ENCODE peak calls at places on chromosomes 6 and 20, in eight cellular contexts. U, Y, C, Q, G, Z, E and F are unnamed samples. For H3K9me3 and H3K27me3, the result is how much of the 10 kb centered on the place peaks cover.

GRCh38 chr6:27468334-27468733 is 4.6 kb downstream of the ZNF184 start:
- DNase-seq in U (no peak), Y (no peak), C (no peak), Q (peak), G (no peak), Z (no peak), E (no peak), F (no peak)

GRCh38 chr6:158870418-158870957 is 51.3 kb upstream of the EZR start:
- DNase-seq in U (no peak), Y (no peak), C (no peak), Q (no peak), G (no peak), Z (no peak), E (no peak), F (peak)

GRCh38 chr20:19301843-19302242 is 89.4 kb downstream of the SLC24A3 start:
- DNase-seq in U (no peak), Y (no peak), C (no peak), Q (no peak), G (no peak), Z (no peak), E (peak), F (no peak)

GRCh38 chr20:52160805-52161204 is 30.8 kb downstream of the ZFP64 start:
- DNase-seq in U (no peak), Y (no peak), C (no peak), Q (no peak), G (no peak), Z (no peak), E (no peak), F (no peak)

GRCh38 chr6:25606151-25606550 is 45.9 kb upstream of the SCGN start:
- DNase-seq in U (no peak), Y (no peak), C (no peak), Q (no peak), G (no peak), Z (no peak), E (no peak), F (no peak)

GRCh38 chr6:112877134-112878100 is 530.3 kb downstream of the RFPL4B start:
- DNase-seq in U (no peak), Y (no peak), C (no peak), Q (peak), G (no peak), Z (no peak), E (no peak), F (no peak)

GRCh38 chr20:41098703-41099250 is 38.6 kb upstream of the PLCG1 start:
- DNase-seq in U (no peak), Y (no peak), C (no peak), Q (peak), G (no peak), Z (no peak), E (no peak), F (no peak)

GRCh38 chr6:2245954-2246863 is 804 bp upstream of the GMDS start:
- DNase-seq in U (peak), Y (peak), C (peak), Q (peak), G (peak), Z (peak), E (peak), F (peak)

GRCh38 chr6:52162940-52163908 is 23.0 kb upstream of the IL17A start:
- DNase-seq in U (peak), Y (peak), C (no peak), Q (peak), G (no peak), Z (no peak), E (no peak), F (no peak)

GRCh38 chr20:25507385-25508082 is 77.8 kb downstream of the NINL start:
- DNase-seq in U (no peak), Y (no peak), C (no peak), Q (no peak), G (no peak), Z (no peak), E (no peak), F (no peak)
- H3K4me3 ChIP-seq in U (no peak), Y (no peak), C (no peak), Q (no peak), G (no peak), Z (no peak), E (no peak), F (no peak)

DNA sequence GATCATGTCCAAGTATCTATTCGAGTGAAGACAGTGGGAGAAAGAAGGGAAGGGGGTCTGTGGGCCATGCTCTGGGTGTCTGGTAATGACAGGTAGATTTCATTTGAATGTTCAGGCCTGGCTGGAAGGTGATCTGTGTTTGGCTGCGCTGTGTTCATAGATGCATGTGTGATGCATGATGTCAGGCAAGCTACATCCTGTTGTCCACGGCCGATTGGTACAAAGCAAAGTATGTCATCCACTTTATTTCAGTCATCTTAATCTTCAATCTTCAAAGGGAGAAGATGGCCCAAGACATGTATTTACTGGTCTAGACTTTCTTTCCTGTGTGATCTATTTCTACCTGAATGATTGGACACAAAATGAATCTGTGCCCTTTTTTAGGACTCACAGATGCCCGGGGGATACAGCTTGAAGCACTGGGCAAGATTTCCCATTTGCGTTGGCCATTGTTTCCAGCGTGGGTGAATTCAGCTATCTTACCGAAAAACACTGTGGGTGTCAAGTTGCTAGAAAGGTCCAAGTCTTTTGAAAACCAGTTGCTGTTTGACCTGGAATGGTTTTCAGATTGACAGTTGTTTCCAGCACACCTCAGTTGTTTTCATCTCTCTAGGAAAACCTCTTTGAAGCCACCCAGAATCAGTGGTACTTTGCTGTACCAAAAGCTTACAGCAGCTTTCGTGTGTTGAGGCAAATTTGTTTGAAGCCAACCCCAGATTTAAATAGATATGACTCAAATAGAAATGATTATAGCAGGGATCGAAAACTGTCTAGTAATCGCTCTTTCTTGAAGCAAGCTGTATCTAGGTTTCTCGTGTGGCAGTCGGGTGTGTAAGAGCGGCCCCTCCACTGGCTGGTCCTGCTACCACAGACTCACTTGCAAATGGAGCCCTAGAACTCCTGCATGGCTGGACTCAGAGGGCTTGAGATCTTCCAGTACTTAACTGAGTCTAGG is 27.2 kb downstream of the DUSP22 start:
- DNase-seq in U (no peak), Y (no peak), C (no peak), Q (no peak), G (no peak), Z (no peak), E (no peak), F (no peak)
- H3K9me3 ChIP-seq in U (under half), Y (under half), C (under half), Q (under half), G (under half), Z (under half), E (under half), F (under half)

DNA sequence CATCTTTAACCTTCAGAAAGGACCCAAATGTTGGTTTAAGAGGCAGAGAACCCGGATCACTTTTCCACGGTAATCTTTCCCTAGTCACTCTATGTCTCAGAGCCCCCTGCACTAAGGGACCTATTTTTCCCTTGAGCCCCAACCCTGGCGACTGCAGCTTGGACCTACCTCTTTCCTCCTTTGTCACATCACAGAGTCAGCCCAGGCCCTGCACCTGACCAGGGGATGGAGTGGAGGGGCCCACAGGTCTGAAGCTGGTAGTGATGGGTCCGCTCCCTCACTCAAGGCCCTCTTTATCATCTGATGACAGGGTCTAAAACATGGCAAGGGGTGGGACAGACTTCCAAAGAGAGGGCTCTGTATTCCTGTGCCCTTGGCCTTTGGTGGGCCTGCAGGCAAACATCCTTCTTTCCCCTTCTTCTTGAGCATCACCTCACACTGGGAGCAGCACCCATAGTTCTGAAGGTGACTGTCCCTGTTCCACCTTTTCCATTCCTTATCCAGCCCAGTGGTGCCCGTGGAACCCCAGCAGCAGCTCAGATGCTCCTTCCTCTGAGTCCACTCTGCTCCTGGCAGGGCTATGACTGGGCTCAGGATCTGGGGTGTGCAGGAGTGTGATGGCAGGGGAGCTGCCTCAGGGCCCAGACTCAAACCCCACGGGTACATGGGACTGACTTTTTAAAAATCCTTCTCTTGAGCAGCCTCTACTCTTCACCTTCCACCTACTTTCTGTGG is 6.3 kb downstream of the RAET1L start:
- DNase-seq in U (no peak), Y (no peak), C (no peak), Q (no peak), G (no peak), Z (no peak), E (no peak), F (no peak)
- H3K27me3 ChIP-seq in U (under half), Y (under half), C (under half), Q (under half), G (half or more), Z (under half), E (under half), F (under half)

DNA sequence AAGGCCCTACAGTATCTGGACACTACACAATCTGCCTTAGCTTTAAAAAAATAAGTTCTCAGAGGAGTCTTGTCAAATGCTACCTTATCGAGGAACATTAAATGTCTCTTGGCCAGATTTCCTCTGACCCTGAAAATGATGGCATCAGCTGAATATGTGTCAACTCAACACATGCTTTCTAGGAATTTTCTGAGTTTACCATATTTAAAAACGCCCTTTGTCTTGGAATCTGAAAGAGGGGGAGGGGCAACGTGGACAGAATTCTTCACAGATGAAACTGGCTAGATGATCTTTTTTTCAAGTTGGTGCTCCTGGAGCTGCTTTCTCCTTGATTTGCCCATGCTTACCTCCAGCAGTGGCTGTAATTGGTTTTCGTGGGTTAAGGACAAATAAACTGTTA is 5.1 kb downstream of the SOX4 start:
- DNase-seq in U (no peak), Y (no peak), C (no peak), Q (peak), G (no peak), Z (no peak), E (no peak), F (no peak)
- H3K4me3 ChIP-seq in U (no peak), Y (peak), C (peak), Q (no peak), G (peak), Z (no peak), E (no peak), F (no peak)

GRCh38 chr6:654136-654535 is 2.8 kb downstream of the HUS1B start:
- DNase-seq in U (no peak), Y (no peak), C (no peak), Q (no peak), G (no peak), Z (no peak), E (no peak), F (no peak)
- H3K9me3 ChIP-seq in U (under half), Y (under half), C (under half), Q (under half), G (under half), Z (under half), E (under half), F (under half)

GRCh38 chr6:7541175-7542064 is at the start of gene DSP:
- DNase-seq in U (peak), Y (no peak), C (no peak), Q (no peak), G (peak), Z (peak), E (peak), F (no peak)

GRCh38 chr6:7542065-7542877 is 800 bp downstream of the DSP start:
- DNase-seq in U (no peak), Y (no peak), C (no peak), Q (no peak), G (peak), Z (peak), E (no peak), F (no peak)

GRCh38 chr6:7544597-7544996 is 3.1 kb downstream of the DSP start:
- DNase-seq in U (no peak), Y (no peak), C (no peak), Q (no peak), G (no peak), Z (no peak), E (no peak), F (no peak)

GRCh38 chr6:7543761-7544424 is 2.4 kb downstream of the DSP start:
- DNase-seq in U (no peak), Y (no peak), C (no peak), Q (no peak), G (peak), Z (no peak), E (no peak), F (no peak)

GRCh38 chr6:7542878-7543394 is 1.5 kb downstream of the DSP start:
- DNase-seq in U (no peak), Y (no peak), C (peak), Q (no peak), G (peak), Z (peak), E (peak), F (no peak)
- H3K27me3 ChIP-seq in U (under half), Y (under half), C (under half), Q (under half), G (under half), Z (under half), E (under half), F (under half)

GRCh38 chr6:30100585-30101422 is 12.1 kb downstream of the TRIM31 start:
- DNase-seq in U (no peak), Y (no peak), C (no peak), Q (no peak), G (peak), Z (peak), E (peak), F (no peak)
- H3K4me3 ChIP-seq in U (peak), Y (peak), C (peak), Q (no peak), G (peak), Z (peak), E (no peak), F (peak)